ENCODE peak calls at places on chromosomes 16 and 17, in seven cellular contexts. W, D, K, S, B, Y and I are unnamed samples.

GRCh38 chr17:66691644-66692500 is 143.0 kb upstream of the CACNG5 start:
- DNase-seq in S (peak; percentile 57), B (no peak), K (no peak), Y (no peak), D (no peak), W (no peak), I (peak; percentile 39)

GRCh38 chr17:63622571-63623390 is 564 bp downstream of the MAP3K3 start:
- DNase-seq in D (no peak), K (peak; percentile 65), B (peak; percentile 86), S (peak; percentile 89), Y (no peak), W (peak; percentile 62), I (no peak)

GRCh38 chr16:28543072-28543471 is 4.3 kb upstream of the NUPR1 start:
- DNase-seq in S (peak; percentile 77), B (peak; percentile 75), Y (no peak), D (no peak), K (no peak), W (no peak), I (no peak)

GRCh38 chr16:60203525-60204124 is 1469.5 kb upstream of the GOT2 start:
- DNase-seq in Y (no peak), K (no peak), S (no peak), D (no peak), W (no peak), B (no peak), I (peak; percentile 32)

GRCh38 chr17:76132574-76133338 is 8.3 kb downstream of the FOXJ1 start:
- DNase-seq in B (no peak), S (peak; percentile 82), K (no peak), Y (no peak), W (no peak), D (no peak), I (no peak)

GRCh38 chr16:10081201-10081940 is 100.9 kb downstream of the GRIN2A start:
- DNase-seq in D (no peak), S (no peak), Y (no peak), K (no peak), B (no peak), W (no peak), I (peak; percentile 22)

GRCh38 chr16:3038256-3038655 is 1.5 kb upstream of the BICDL2 start:
- DNase-seq in W (no peak), K (no peak), S (no peak), B (no peak), D (no peak), Y (no peak), I (no peak)

GRCh38 chr17:2390199-2390880 is 10.5 kb downstream of the MNT start:
- DNase-seq in W (peak; percentile 70), Y (no peak), B (no peak), K (peak; percentile 78), D (no peak), S (no peak), I (no peak)

GRCh38 chr17:64107517-64108235 is 22.3 kb downstream of the ERN1 start:
- DNase-seq in D (no peak), W (no peak), B (no peak), Y (no peak), S (no peak), K (no peak), I (no peak)

GRCh38 chr17:83202002-83203000 is 122.9 kb downstream of the METRNL start:
- DNase-seq in Y (no peak), S (peak; percentile 39), B (peak; percentile 66), K (no peak), D (no peak), W (peak; percentile 10), I (no peak)

GRCh38 chr16:84829168-84829965 is 9.6 kb downstream of the CRISPLD2 start:
- DNase-seq in S (no peak), D (no peak), W (peak; percentile 75), Y (peak; percentile 71), K (no peak), B (peak; percentile 89), I (peak; percentile 96)

GRCh38 chr16:75433732-75434413 is 570 bp upstream of the CFDP1 start:
- DNase-seq in S (peak; percentile 63), Y (peak; percentile 86), K (peak; percentile 81), W (peak; percentile 69), B (peak; percentile 87), D (peak; percentile 79), I (peak; percentile 93)

GRCh38 chr17:73030995-73031394 is 61.5 kb downstream of the SLC39A11 start:
- DNase-seq in W (no peak), B (no peak), D (no peak), K (no peak), Y (no peak), S (no peak), I (no peak)

GRCh38 chr17:49360796-49361128 is 1.3 kb downstream of the ZNF652 start:
- DNase-seq in K (no peak), D (no peak), S (no peak), Y (no peak), W (no peak), B (no peak), I (no peak)

GRCh38 chr17:7767425-7768021 is 50.0 kb downstream of the DNAH2 start:
- DNase-seq in S (no peak), Y (no peak), W (no peak), D (no peak), K (no peak), B (no peak), I (no peak)

GRCh38 chr16:72739577-72739976 is 308.4 kb downstream of the ZFHX3 start:
- DNase-seq in B (no peak), D (no peak), Y (peak; percentile 31), W (no peak), S (no peak), K (no peak), I (peak; percentile 20)

GRCh38 chr17:76497979-76498885 is 3.0 kb downstream of the RHBDF2 start:
- DNase-seq in D (peak; percentile 48), S (peak; percentile 74), K (peak; percentile 87), Y (peak; percentile 35), B (peak; percentile 93), W (peak; percentile 62), I (no peak)

GRCh38 chr17:73325527-73325842 is 13.7 kb upstream of the CDC42EP4 start:
- DNase-seq in W (peak; percentile 70), Y (peak; percentile 84), D (no peak), B (peak; percentile 78), S (no peak), K (peak; percentile 82), I (no peak)

GRCh38 chr17:71777048-71777638 is 343.7 kb upstream of the SOX9 start:
- DNase-seq in W (no peak), B (no peak), S (no peak), D (no peak), Y (no peak), K (no peak), I (no peak)

GRCh38 chr17:68460096-68460495 is 2.8 kb upstream of the WIPI1 start:
- DNase-seq in W (no peak), D (no peak), S (no peak), B (no peak), K (no peak), Y (no peak), I (no peak)

GRCh38 chr16:22225060-22225459 is 19.0 kb downstream of the EEF2K start:
- DNase-seq in W (peak; percentile 53), D (no peak), Y (no peak), S (peak; percentile 51), B (peak; percentile 87), K (no peak), I (no peak)

GRCh38 chr16:13307255-13307654 is 405.9 kb downstream of the SHISA9 start:
- DNase-seq in S (no peak), Y (no peak), D (no peak), K (no peak), W (no peak), B (no peak), I (peak; percentile 99)

GRCh38 chr17:8856869-8857575 is 10.5 kb downstream of the PIK3R6 start:
- DNase-seq in W (no peak), S (no peak), B (peak; percentile 24), Y (no peak), D (no peak), K (no peak), I (no peak)

GRCh38 chr16:50763211-50763610 is 21.3 kb downstream of the CYLD start:
- DNase-seq in B (no peak), Y (no peak), W (no peak), K (no peak), S (no peak), D (no peak), I (no peak)

DNA sequence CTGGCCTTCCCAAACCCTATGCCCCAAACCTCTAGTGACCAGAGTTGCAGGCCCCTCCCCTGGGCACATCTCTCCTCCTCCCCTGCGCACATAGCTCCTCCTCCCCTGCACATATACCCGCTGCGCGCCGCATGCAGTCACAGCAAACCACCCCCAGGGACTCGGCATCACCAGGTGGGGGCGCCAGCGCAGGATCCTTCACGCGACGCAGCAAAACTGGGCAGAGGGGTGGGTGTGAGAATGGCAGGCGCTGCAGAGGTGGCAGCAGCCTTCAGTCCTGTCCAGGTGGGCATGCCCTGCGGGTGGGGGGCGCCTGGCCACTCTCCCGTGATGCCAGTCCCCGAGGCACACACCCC is 5.6 kb downstream of the CORO6 start:
- DNase-seq in D (no peak), K (peak; percentile 83), W (peak; percentile 62), Y (no peak), B (peak; percentile 87), S (peak; percentile 88), I (no peak)
- H3K4me3 ChIP-seq in D (no peak overlapping the region), K (peak overlapping the region; percentile 50), W (no peak overlapping the region), Y (no peak overlapping the region), B (peak overlapping the region; percentile 42), S (peak overlapping the region; percentile 53), I (no peak overlapping the region)

DNA sequence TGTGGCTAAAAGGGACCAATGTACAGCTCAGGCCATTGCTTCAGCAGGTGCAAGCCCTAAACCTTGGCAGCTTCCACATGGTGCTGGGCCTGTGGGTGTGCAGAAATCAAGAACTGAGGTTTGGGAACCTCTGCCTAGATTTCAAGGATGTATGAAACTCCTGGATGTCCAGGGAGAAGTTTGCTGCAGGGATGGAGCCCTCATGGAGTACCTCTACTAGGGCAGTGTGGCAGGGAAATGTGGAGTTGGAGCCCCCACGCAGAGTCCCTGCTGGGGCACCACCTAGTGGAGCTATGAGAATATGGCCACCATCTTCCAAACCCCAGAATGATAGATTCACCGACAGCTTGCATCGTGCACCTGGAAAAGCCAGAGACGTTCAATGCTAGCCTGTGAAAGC is 13.0 kb downstream of the EFCAB5 start:
- DNase-seq in W (no peak), B (no peak), S (no peak), D (no peak), K (no peak), Y (no peak), I (no peak)
- TF ChIP-seq CTCF in W (no peak), B (no peak), S (no peak), D (peak; percentile 25), K (no peak), Y (peak; percentile 21), I (no peak)

DNA sequence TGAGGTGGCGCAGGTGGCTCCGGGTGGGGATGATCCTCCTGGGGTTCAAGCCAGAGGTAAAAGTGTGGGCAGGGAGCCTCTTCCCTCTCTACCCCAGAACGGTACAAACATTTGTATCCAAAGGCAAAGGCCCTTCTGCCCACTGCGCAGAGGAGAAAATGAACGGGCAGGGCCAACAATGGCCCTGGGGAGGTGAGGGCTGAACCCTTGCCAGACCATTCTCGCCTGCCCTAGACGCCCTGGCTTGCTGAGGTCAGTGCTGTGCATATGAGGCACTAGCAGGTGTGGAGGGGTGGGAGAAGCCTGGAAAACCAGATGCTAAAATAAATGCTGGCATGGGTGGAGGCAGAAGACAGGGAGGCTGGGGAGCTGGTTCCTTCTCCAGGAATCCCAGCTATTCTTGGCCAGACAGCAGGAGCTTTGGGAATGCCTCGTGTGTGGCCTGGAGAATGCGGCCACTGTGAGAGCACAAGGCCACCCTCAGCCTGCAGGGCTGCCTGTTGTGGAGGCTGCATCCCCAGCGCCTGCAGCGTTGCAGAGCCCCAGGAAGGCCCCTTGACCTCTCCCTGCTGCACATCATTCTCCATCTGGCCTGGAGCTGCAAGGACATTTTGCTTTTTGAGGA is 4.5 kb downstream of the C17orf50 start:
- DNase-seq in K (no peak), D (no peak), B (no peak), S (no peak), W (no peak), Y (no peak), I (no peak)
- H3K4me3 ChIP-seq in K (no peak overlapping the region), D (no peak overlapping the region), B (no peak overlapping the region), S (no peak overlapping the region), W (no peak overlapping the region), Y (no peak overlapping the region), I (no peak overlapping the region)

GRCh38 chr16:69848635-69849545 is 86.8 kb downstream of the WWP2 start:
- DNase-seq in B (peak; percentile 96), D (peak; percentile 32), S (peak; percentile 61), Y (peak; percentile 78), W (peak; percentile 82), K (peak; percentile 90), I (peak; percentile 74)
- TF ChIP-seq CTCF in B (peak; percentile 17), D (no peak), S (no peak), Y (peak; percentile 33), W (no peak), K (no peak), I (peak; percentile 20)